ENCODE peak calls at places on chromosomes 16 and 17, in nine cellular contexts. Y, F, O, W, R, N, Q, A and M are unnamed samples.

GRCh38 chr16:48126801-48127644 is 28.8 kb downstream of the ABCC12 start:
- DNase-seq in Y (no peak), F (peak), O (no peak), W (no peak), R (no peak), N (no peak), Q (peak), A (peak), M (no peak)

GRCh38 chr17:21523482-21524210 is 147.5 kb downstream of the KCNJ12 start:
- DNase-seq in Y (no peak), F (no peak), O (no peak), W (no peak), R (no peak), N (no peak), Q (no peak), A (no peak), M (no peak)

GRCh38 chr17:83073389-83074063 is 5.9 kb upstream of the METRNL start:
- DNase-seq in Y (no peak), F (no peak), O (no peak), W (peak), R (peak), N (no peak), Q (peak), A (no peak), M (no peak)

GRCh38 chr16:23092801-23093117 is 56.5 kb downstream of the USP31 start:
- DNase-seq in Y (no peak), F (no peak), O (no peak), W (no peak), R (no peak), N (no peak), Q (no peak), A (no peak), M (no peak)

GRCh38 chr16:74601131-74601871 is 5.6 kb downstream of the GLG1 start:
- DNase-seq in Y (no peak), F (no peak), O (no peak), W (peak), R (peak), N (no peak), Q (no peak), A (no peak), M (no peak)

GRCh38 chr17:1629647-1630310 is 1.1 kb upstream of the SLC43A2 start:
- DNase-seq in Y (no peak), F (no peak), O (peak), W (peak), R (peak), N (peak), Q (peak), A (no peak), M (peak)

GRCh38 chr16:68393333-68393732 is 55.0 kb downstream of the SMPD3 start:
- DNase-seq in Y (no peak), F (no peak), O (no peak), W (no peak), R (no peak), N (no peak), Q (no peak), A (no peak), M (no peak)

GRCh38 chr17:8121531-8122390 is 2.1 kb downstream of the HES7 start:
- DNase-seq in Y (peak), F (peak), O (peak), W (peak), R (peak), N (peak), Q (peak), A (no peak), M (peak)

GRCh38 chr16:48963901-48964615 is 317.6 kb downstream of the CBLN1 start:
- DNase-seq in Y (no peak), F (no peak), O (no peak), W (no peak), R (no peak), N (no peak), Q (no peak), A (peak), M (no peak)

GRCh38 chr16:47970291-47970931 is 185.4 kb downstream of the ABCC12 start:
- DNase-seq in Y (peak), F (peak), O (peak), W (no peak), R (no peak), N (peak), Q (no peak), A (peak), M (no peak)

GRCh38 chr17:72456026-72456569 is 335.3 kb downstream of the SOX9 start:
- DNase-seq in Y (no peak), F (peak), O (no peak), W (peak), R (peak), N (no peak), Q (no peak), A (no peak), M (no peak)

GRCh38 chr16:52896478-52897164 is 156.1 kb downstream of the CHD9NB start:
- DNase-seq in Y (no peak), F (no peak), O (no peak), W (no peak), R (no peak), N (no peak), Q (no peak), A (no peak), M (no peak)

GRCh38 chr17:39011907-39012468 is 44.8 kb upstream of the FBXO47 start:
- DNase-seq in Y (no peak), F (no peak), O (no peak), W (no peak), R (no peak), N (no peak), Q (no peak), A (no peak), M (no peak)

GRCh38 chr16:8644151-8644512 is 22.6 kb downstream of the METTL22 start:
- DNase-seq in Y (no peak), F (no peak), O (no peak), W (no peak), R (no peak), N (no peak), Q (no peak), A (no peak), M (no peak)

GRCh38 chr17:4566785-4567184 is 6.4 kb upstream of the GGT6 start:
- DNase-seq in Y (peak), F (peak), O (peak), W (peak), R (peak), N (peak), Q (no peak), A (no peak), M (no peak)

GRCh38 chr17:13135496-13135895 is 117.7 kb upstream of the ELAC2 start:
- DNase-seq in Y (no peak), F (no peak), O (no peak), W (no peak), R (no peak), N (no peak), Q (no peak), A (no peak), M (no peak)

GRCh38 chr16:30893082-30893743 is 664 bp downstream of the BCL7C start:
- DNase-seq in Y (no peak), F (no peak), O (peak), W (peak), R (no peak), N (no peak), Q (no peak), A (no peak), M (no peak)

GRCh38 chr16:28951410-28951943 is 740 bp downstream of the NFATC2IP start:
- DNase-seq in Y (no peak), F (no peak), O (no peak), W (no peak), R (peak), N (no peak), Q (no peak), A (no peak), M (no peak)

GRCh38 chr16:62985727-62986126 is 949.5 kb upstream of the CDH8 start:
- DNase-seq in Y (no peak), F (no peak), O (no peak), W (no peak), R (no peak), N (no peak), Q (no peak), A (no peak), M (no peak)

GRCh38 chr17:16285646-16286008 is 67.6 kb downstream of the CENPV start:
- DNase-seq in Y (no peak), F (no peak), O (no peak), W (no peak), R (no peak), N (peak), Q (no peak), A (no peak), M (no peak)
- TF ChIP-seq CTCF in Y (peak), F (peak), O (no peak), W (no peak), R (peak), N (no peak), Q (peak), A (peak), M (no peak)

GRCh38 chr17:65400701-65401100 is 160.7 kb downstream of the AXIN2 start:
- DNase-seq in Y (no peak), F (no peak), O (no peak), W (no peak), R (no peak), N (no peak), Q (no peak), A (no peak), M (no peak)
- TF ChIP-seq CTCF in Y (no peak), F (no peak), O (no peak), W (no peak), R (no peak), N (no peak), Q (no peak), A (no peak), M (no peak)

DNA sequence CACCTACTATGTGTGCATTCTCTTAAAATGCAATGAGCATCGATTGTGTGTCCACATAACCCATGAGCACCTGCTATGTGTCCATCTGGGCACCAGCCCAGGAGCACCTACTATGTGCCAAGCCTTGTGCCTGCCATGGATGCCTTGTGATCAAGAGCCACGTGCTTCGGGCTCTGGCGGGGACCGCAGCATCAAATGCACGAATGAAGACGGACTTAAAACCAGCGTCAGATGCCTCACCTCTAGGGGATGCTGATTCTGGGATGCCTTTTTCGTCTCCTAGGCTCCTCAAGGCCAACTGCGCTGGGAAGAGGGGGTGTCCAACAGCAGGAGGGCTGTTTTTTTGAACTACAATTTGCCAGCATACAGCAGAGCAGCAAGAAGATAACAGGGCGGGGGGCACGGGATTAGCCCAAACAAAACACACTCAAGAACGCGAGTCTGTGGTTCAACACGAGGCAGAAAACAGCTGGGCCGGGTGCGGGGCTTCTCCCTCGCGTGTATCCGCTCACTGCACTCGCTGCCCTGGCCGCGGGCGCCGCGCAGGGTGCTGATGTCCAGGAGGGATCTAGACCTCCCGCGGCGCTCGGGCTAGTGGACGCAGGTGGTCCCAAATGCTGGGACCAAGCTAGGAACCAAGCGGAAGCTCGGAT is 1.2 kb upstream of the GLIS2 start:
- DNase-seq in Y (no peak), F (no peak), O (peak), W (no peak), R (no peak), N (no peak), Q (no peak), A (no peak), M (no peak)
- TF ChIP-seq CTCF in Y (no peak), F (no peak), O (no peak), W (no peak), R (no peak), N (no peak), Q (no peak), A (peak), M (no peak)

DNA sequence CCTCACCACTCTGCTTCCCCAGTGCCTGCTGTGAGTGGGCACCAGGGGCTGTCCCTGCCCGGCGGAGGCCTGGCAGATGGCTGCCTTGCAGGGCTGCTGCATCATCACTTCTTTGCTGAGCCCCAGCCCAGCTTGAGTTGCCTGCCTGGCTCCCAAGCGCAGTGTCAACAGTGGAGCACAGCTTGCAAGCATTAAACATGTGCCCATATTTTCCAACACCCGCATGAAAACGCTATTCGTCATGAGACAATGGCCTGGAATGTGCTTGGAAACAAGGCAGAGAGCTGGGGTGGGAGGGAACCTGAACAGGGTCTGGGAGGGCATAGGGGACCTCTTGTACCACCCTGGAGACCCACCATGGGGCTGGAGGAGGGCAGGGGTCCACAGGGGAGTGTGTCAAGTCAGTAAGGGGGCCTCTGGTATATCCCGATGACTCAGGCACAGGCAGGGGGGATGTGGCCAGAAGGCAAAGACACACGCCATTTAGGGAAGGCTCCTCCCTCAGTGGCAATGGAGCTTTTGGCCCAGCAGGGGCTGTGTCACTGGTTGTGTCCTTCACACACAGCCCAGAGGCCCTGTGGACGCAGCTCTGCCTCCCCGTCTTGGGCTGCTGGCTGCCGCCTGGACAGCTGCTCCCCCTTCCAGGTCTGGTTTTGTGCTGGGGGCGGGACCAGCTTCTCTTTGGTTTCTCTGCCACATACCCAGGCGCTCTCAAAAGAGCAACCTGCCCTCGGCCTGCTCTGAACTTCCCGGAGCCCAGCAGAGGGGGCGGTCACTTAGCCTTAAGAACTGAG is 17.4 kb upstream of the MTSS2 start:
- DNase-seq in Y (no peak), F (peak), O (peak), W (no peak), R (peak), N (peak), Q (peak), A (peak), M (no peak)
- TF ChIP-seq CTCF in Y (peak), F (peak), O (no peak), W (no peak), R (no peak), N (no peak), Q (peak), A (peak), M (no peak)

DNA sequence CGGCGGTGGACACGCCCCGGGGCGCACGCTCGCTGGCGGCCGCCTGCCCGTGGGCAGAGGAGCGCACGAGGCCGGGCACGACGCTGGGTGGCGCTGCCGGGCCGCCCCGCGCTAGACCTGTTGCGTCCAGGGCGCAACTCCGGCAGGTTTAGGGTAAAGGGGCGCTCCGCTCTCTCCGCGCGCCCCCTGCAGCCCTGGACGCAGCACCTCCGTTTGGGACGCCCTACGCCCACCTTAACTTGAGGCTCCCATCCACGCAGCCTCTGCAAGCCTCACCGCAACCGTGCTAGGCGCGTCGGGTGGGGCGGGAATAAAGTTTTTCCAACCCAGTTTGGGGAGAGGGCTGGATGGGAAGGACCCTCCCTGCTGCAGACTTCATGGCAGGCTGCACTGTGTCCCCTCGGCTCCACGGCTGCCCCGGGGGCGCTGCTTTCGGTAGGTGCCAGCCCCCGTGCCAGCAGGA is 299 bp upstream of the SYT17 start:
- DNase-seq in Y (peak), F (peak), O (peak), W (peak), R (peak), N (peak), Q (peak), A (no peak), M (peak)
- TF ChIP-seq CTCF in Y (peak), F (peak), O (peak), W (peak), R (peak), N (peak), Q (peak), A (peak), M (no peak)

GRCh38 chr17:42358434-42358833 is 29.8 kb downstream of the STAT3 start:
- DNase-seq in Y (no peak), F (no peak), O (no peak), W (no peak), R (no peak), N (no peak), Q (no peak), A (no peak), M (no peak)
- TF ChIP-seq CTCF in Y (no peak), F (no peak), O (no peak), W (no peak), R (no peak), N (no peak), Q (no peak), A (no peak), M (no peak)